ENCODE peak calls at places on chromosomes 16 and 17, in nine cellular contexts. W is HCT116; C is PC-3; X is CD4-positive, alpha-beta memory T cell; J is OCI-LY7; I is sigmoid colon; N is kidney; E is tibial artery; K is cardiac muscle cell. G is an unnamed sample. For H3K9me3, the result is how much of the 10 kb centered on the place peaks cover.

GRCh38 chr16:78177927-78178326 is 78.5 kb downstream of the WWOX start:
- DNase-seq in W (no peak), C (no peak), X (no peak), J (no peak), I (no peak), N (no peak), E (no peak), K (no peak), G (no peak)

GRCh38 chr17:28551421-28552186 is 820 bp downstream of the UNC119 start:
- DNase-seq in W (no peak), C (no peak), X (no peak), J (no peak), I (no peak), N (peak), E (no peak), K (peak), G (no peak)

GRCh38 chr17:9994761-9995160 is 89.7 kb upstream of the RCVRN start:
- DNase-seq in W (no peak), C (no peak), X (no peak), J (no peak), I (peak), N (no peak), E (peak), K (no peak), G (no peak)

GRCh38 chr16:57623251-57624043 is 5.0 kb upstream of the ADGRG1 start:
- DNase-seq in W (peak), C (peak), X (no peak), J (no peak), I (peak), N (peak), E (no peak), K (no peak), G (no peak)

GRCh38 chr16:22001591-22001990 is 675 bp upstream of the PDZD9 start:
- DNase-seq in W (no peak), C (peak), X (no peak), J (no peak), I (no peak), N (no peak), E (no peak), K (no peak), G (no peak)

GRCh38 chr17:63838586-63839184 is 3.8 kb downstream of the SMARCD2 start:
- DNase-seq in W (no peak), C (peak), X (no peak), J (no peak), I (peak), N (peak), E (peak), K (no peak), G (no peak)

GRCh38 chr17:76428511-76428910 is 24.4 kb downstream of the UBE2O start:
- DNase-seq in W (no peak), C (no peak), X (no peak), J (no peak), I (no peak), N (no peak), E (no peak), K (no peak), G (no peak)

GRCh38 chr17:55845385-55845784 is 94.5 kb downstream of the PCTP start:
- DNase-seq in W (no peak), C (no peak), X (no peak), J (no peak), I (peak), N (peak), E (peak), K (peak), G (no peak)

GRCh38 chr17:72877348-72877747 is 215.1 kb downstream of the SLC39A11 start:
- DNase-seq in W (no peak), C (no peak), X (no peak), J (no peak), I (no peak), N (no peak), E (no peak), K (no peak), G (no peak)
- H3K9me3 ChIP-seq in W (under half), C (under half), X (under half), J (under half), I (under half), N (under half), E (under half), K (under half), G (under half)

DNA sequence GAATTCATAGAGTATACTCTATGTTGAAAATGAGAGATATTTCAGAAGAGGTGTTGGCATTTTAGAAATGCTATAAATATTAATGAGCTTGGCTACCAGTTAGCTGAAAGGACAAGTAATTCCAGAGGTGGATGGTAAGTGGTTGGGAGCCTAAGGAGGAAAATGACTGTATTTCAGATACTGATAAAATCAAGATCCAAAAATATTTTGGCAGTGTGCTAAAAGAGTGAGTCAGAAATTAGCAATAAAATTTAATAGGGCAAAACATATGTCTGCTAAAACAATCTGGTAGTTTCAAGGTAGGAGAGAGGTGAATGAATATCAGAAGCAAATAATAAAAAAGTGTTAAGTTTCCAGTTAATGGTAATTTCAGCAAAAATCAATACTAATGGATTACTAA is 1287.9 kb downstream of the CDH8 start:
- DNase-seq in W (no peak), C (peak), X (no peak), J (no peak), I (no peak), N (no peak), E (no peak), K (no peak), G (no peak)
- H3K9me3 ChIP-seq in W (under half), C (under half), X (under half), J (under half), I (under half), N (under half), E (under half), K (under half), G (under half)

GRCh38 chr16:63928421-63928820 is 1193.4 kb downstream of the CDH11 start:
- DNase-seq in W (no peak), C (no peak), X (no peak), J (no peak), I (no peak), N (no peak), E (no peak), K (no peak), G (no peak)
- H3K9me3 ChIP-seq in W (under half), C (under half), X (under half), J (under half), I (under half), N (under half), E (under half), K (under half), G (under half)

GRCh38 chr16:46782320-46782719 is 34.2 kb upstream of the MYLK3 start:
- DNase-seq in W (no peak), C (no peak), X (no peak), J (no peak), I (no peak), N (no peak), E (no peak), K (no peak), G (no peak)

GRCh38 chr16:46775214-46775613 is 27.1 kb upstream of the MYLK3 start:
- DNase-seq in W (no peak), C (peak), X (no peak), J (no peak), I (no peak), N (no peak), E (no peak), K (no peak), G (no peak)

GRCh38 chr16:46774743-46775177 is 26.6 kb upstream of the MYLK3 start:
- DNase-seq in W (no peak), C (no peak), X (no peak), J (no peak), I (no peak), N (no peak), E (no peak), K (no peak), G (no peak)

GRCh38 chr16:46772463-46772862 is 24.3 kb upstream of the MYLK3 start:
- DNase-seq in W (no peak), C (no peak), X (no peak), J (peak), I (no peak), N (no peak), E (no peak), K (no peak), G (no peak)

GRCh38 chr16:46777804-46778203 is 29.7 kb upstream of the MYLK3 start:
- DNase-seq in W (no peak), C (no peak), X (no peak), J (no peak), I (no peak), N (no peak), E (no peak), K (no peak), G (no peak)
- H3K9me3 ChIP-seq in W (under half), C (under half), X (under half), J (under half), I (under half), N (under half), E (under half), K (under half), G (under half)

GRCh38 chr16:2690852-2691251 is 8.5 kb downstream of the KCTD5 start:
- DNase-seq in W (no peak), C (no peak), X (no peak), J (no peak), I (no peak), N (peak), E (no peak), K (no peak), G (no peak)

GRCh38 chr16:2689968-2690830 is 7.9 kb downstream of the KCTD5 start:
- DNase-seq in W (no peak), C (no peak), X (no peak), J (no peak), I (no peak), N (peak), E (no peak), K (no peak), G (no peak)

GRCh38 chr16:2687531-2688308 is 5.4 kb downstream of the KCTD5 start:
- DNase-seq in W (no peak), C (no peak), X (no peak), J (no peak), I (peak), N (no peak), E (peak), K (no peak), G (no peak)

GRCh38 chr16:2682209-2683021 is at the start of gene KCTD5:
- DNase-seq in W (peak), C (peak), X (peak), J (peak), I (peak), N (peak), E (peak), K (peak), G (peak)

GRCh38 chr16:2686912-2687507 is 4.7 kb downstream of the KCTD5 start:
- DNase-seq in W (no peak), C (no peak), X (no peak), J (peak), I (peak), N (peak), E (peak), K (no peak), G (no peak)
- H3K9me3 ChIP-seq in W (under half), C (under half), X (under half), J (under half), I (under half), N (under half), E (under half), K (under half), G (under half)

GRCh38 chr17:5181509-5182305 is 10.0 kb downstream of the ZNF594 start:
- DNase-seq in W (no peak), C (no peak), X (no peak), J (no peak), I (no peak), N (no peak), E (no peak), K (no peak), G (no peak)
- H3K9me3 ChIP-seq in W (half or more), C (under half), X (half or more), J (under half), I (half or more), N (under half), E (half or more), K (under half), G (under half)

GRCh38 chr16:68577352-68577853 is 38.3 kb downstream of the ZFP90 start:
- DNase-seq in W (no peak), C (no peak), X (no peak), J (no peak), I (no peak), N (no peak), E (no peak), K (no peak), G (no peak)
- H3K9me3 ChIP-seq in W (under half), C (under half), X (under half), J (under half), I (under half), N (under half), E (under half), K (under half), G (under half)

GRCh38 chr17:16551878-16552636 is 16.9 kb downstream of the ZNF287 start:
- DNase-seq in W (no peak), C (no peak), X (no peak), J (no peak), I (no peak), N (no peak), E (no peak), K (no peak), G (no peak)
- H3K9me3 ChIP-seq in W (half or more), C (half or more), X (half or more), J (half or more), I (half or more), N (under half), E (under half), K (under half), G (half or more)

G was measured in T-helper 17 cell.